ENCODE peak calls at places on chromosomes 16 and 17, in eight cellular contexts. W is adrenal gland, N is GM23338, Y is ovary, A is psoas muscle, S is heart right ventricle, K is uterus, H is left ventricle myocardium inferior. J is an unnamed sample. For H3K4me1, the result is how much of the 10 kb centered on the place peaks cover.

GRCh38 chr17:73650617-73651200 is 6.5 kb upstream of the SDK2 start:
- DNase-seq in W (no peak), N (no peak), Y (no peak), A (no peak), S (no peak), K (no peak), H (no peak), J (no peak)

GRCh38 chr16:10037771-10038170 is 144.5 kb downstream of the GRIN2A start:
- DNase-seq in W (no peak), N (no peak), Y (no peak), A (no peak), S (no peak), K (no peak), H (no peak), J (no peak)

GRCh38 chr16:4976611-4977145 is 18.5 kb downstream of the SEC14L5 start:
- DNase-seq in W (peak), N (no peak), Y (no peak), A (peak), S (no peak), K (no peak), H (no peak), J (no peak)

GRCh38 chr17:82893779-82894178 is 54.0 kb upstream of the ZNF750 start:
- DNase-seq in W (no peak), N (no peak), Y (no peak), A (no peak), S (no peak), K (no peak), H (no peak), J (no peak)

GRCh38 chr17:48478224-48479013 is 48.4 kb upstream of the SKAP1 start:
- DNase-seq in W (no peak), N (no peak), Y (no peak), A (no peak), S (no peak), K (no peak), H (no peak), J (no peak)

GRCh38 chr17:27466748-27467375 is 10.6 kb downstream of the KSR1 start:
- DNase-seq in W (no peak), N (no peak), Y (no peak), A (no peak), S (peak), K (no peak), H (no peak), J (no peak)

GRCh38 chr17:29138991-29139682 is 41.1 kb downstream of the MYO18A start:
- DNase-seq in W (peak), N (no peak), Y (peak), A (peak), S (peak), K (peak), H (peak), J (no peak)

GRCh38 chr16:85110105-85110504 is 2.2 kb downstream of the CIBAR2 start:
- DNase-seq in W (no peak), N (no peak), Y (no peak), A (no peak), S (no peak), K (no peak), H (no peak), J (no peak)

DNA sequence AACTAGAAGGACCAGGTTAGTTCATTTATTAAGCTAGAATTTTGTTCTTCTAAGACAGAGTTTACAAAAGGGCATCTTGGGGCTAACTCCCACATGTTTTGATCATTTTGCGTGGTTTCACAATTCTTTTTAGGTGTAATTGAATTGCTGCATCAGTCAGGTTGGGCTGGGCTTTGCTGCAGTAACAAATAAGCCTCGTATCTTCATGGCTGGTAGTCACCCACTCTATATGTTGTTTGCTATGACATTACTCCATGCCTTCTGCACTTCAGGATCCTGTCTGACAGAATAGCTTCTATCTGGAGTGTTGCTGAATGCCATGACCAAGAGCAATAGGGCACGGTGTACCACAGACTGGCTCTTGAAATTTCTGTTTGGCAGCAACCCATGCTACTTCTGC is 10.6 kb upstream of the IRX3 start:
- DNase-seq in W (no peak), N (no peak), Y (no peak), A (no peak), S (no peak), K (no peak), H (no peak), J (no peak)
- H3K4me1 ChIP-seq in W (under half), N (under half), Y (under half), A (under half), S (under half), K (under half), H (under half), J (under half)

GRCh38 chr16:88744839-88745521 is 38.7 kb downstream of the CTU2 start:
- DNase-seq in W (no peak), N (peak), Y (no peak), A (no peak), S (peak), K (no peak), H (peak), J (no peak)

GRCh38 chr16:88743693-88744519 is 37.6 kb downstream of the CTU2 start:
- DNase-seq in W (peak), N (peak), Y (peak), A (peak), S (peak), K (peak), H (peak), J (peak)

GRCh38 chr16:88746511-88746910 is 38.5 kb downstream of the PIEZO1 start:
- DNase-seq in W (no peak), N (no peak), Y (peak), A (peak), S (peak), K (peak), H (no peak), J (peak)

GRCh38 chr16:88742896-88743605 is 36.7 kb downstream of the CTU2 start:
- DNase-seq in W (no peak), N (no peak), Y (no peak), A (no peak), S (no peak), K (no peak), H (no peak), J (no peak)

GRCh38 chr16:88744520-88744835 is 38.2 kb downstream of the CTU2 start:
- DNase-seq in W (no peak), N (no peak), Y (no peak), A (no peak), S (no peak), K (no peak), H (no peak), J (no peak)
- H3K4me1 ChIP-seq in W (under half), N (under half), Y (under half), A (under half), S (under half), K (under half), H (under half), J (under half)

GRCh38 chr17:77473615-77474226 is 333.0 kb downstream of the SEC14L1 start:
- DNase-seq in W (no peak), N (no peak), Y (no peak), A (no peak), S (no peak), K (no peak), H (no peak), J (no peak)

GRCh38 chr17:77476006-77476405 is 335.2 kb downstream of the SEC14L1 start:
- DNase-seq in W (peak), N (no peak), Y (no peak), A (no peak), S (no peak), K (no peak), H (no peak), J (no peak)

GRCh38 chr17:77475012-77475976 is 334.5 kb downstream of the SEC14L1 start:
- DNase-seq in W (no peak), N (no peak), Y (no peak), A (no peak), S (no peak), K (peak), H (no peak), J (no peak)

GRCh38 chr17:77472837-77473214 is 332.1 kb downstream of the SEC14L1 start:
- DNase-seq in W (no peak), N (no peak), Y (no peak), A (no peak), S (peak), K (no peak), H (no peak), J (no peak)

GRCh38 chr17:77474292-77474988 is 333.7 kb downstream of the SEC14L1 start:
- DNase-seq in W (no peak), N (no peak), Y (no peak), A (no peak), S (no peak), K (no peak), H (no peak), J (no peak)
- H3K4me1 ChIP-seq in W (half or more), N (half or more), Y (half or more), A (half or more), S (half or more), K (under half), H (half or more), J (half or more)

GRCh38 chr16:6646891-6647290 is 685.8 kb upstream of the RBFOX1 start:
- DNase-seq in W (no peak), N (no peak), Y (no peak), A (no peak), S (no peak), K (no peak), H (no peak), J (no peak)
- H3K4me1 ChIP-seq in W (under half), N (under half), Y (under half), A (under half), S (under half), K (under half), H (under half), J (under half)

GRCh38 chr17:57490890-57491289 is 234.6 kb downstream of the MSI2 start:
- DNase-seq in W (no peak), N (peak), Y (no peak), A (no peak), S (no peak), K (no peak), H (no peak), J (no peak)

GRCh38 chr17:57490446-57490845 is 234.1 kb downstream of the MSI2 start:
- DNase-seq in W (no peak), N (no peak), Y (no peak), A (no peak), S (no peak), K (no peak), H (no peak), J (no peak)

GRCh38 chr17:57488856-57489255 is 232.5 kb downstream of the MSI2 start:
- DNase-seq in W (peak), N (no peak), Y (no peak), A (peak), S (no peak), K (no peak), H (peak), J (no peak)

GRCh38 chr17:57487552-57487951 is 231.2 kb downstream of the MSI2 start:
- DNase-seq in W (no peak), N (no peak), Y (no peak), A (no peak), S (no peak), K (no peak), H (no peak), J (no peak)

GRCh38 chr17:57489321-57489720 is 233.0 kb downstream of the MSI2 start:
- DNase-seq in W (peak), N (no peak), Y (no peak), A (peak), S (no peak), K (no peak), H (no peak), J (no peak)
- H3K4me1 ChIP-seq in W (half or more), N (under half), Y (under half), A (half or more), S (half or more), K (under half), H (half or more), J (under half)

DNA sequence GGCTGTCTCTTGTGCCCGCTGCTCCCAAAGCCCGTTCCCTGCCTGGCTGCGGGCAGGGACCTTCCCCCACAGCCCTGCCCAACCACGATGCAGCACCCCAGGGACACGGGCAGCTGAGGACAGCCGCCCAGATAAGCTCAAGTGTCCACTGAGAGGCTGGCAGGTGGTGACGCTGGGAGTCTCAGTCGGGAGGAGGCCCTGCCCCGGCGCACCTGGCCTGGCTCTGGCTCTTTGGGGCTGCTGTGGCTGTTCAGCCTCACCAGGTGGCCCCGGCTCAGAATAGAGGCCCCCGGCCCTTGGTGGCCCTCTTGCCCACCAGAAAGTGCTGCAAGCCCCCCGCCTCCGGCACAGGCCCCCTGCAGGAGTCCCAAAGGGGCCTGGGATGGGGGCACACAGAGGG is 5.5 kb downstream of the NTHL1 start:
- DNase-seq in W (no peak), N (no peak), Y (no peak), A (no peak), S (peak), K (no peak), H (peak), J (no peak)
- H3K4me1 ChIP-seq in W (under half), N (under half), Y (under half), A (under half), S (half or more), K (under half), H (half or more), J (half or more)

DNA sequence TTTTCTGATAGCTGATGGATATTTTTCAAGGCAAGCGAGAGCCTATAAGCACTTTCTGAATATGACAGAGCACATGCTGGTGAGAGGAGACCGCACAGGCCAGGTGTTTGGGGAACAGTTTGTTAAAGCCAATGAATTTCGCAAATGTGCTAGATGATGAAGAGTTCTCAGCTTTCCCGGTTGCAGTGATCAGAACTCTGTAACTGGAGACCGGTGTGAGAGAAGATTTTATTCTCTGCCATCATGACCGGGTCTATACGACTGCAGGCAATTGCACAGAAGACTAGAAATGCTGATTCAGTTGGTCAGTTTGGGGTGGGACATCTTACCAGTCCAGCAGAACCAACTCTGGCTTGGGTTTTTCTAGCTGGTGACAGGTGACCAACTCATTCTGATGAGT is 25.4 kb downstream of the SMTNL2 start:
- DNase-seq in W (no peak), N (no peak), Y (no peak), A (no peak), S (no peak), K (no peak), H (no peak), J (no peak)
- H3K4me1 ChIP-seq in W (under half), N (under half), Y (under half), A (half or more), S (under half), K (under half), H (under half), J (under half)

DNA sequence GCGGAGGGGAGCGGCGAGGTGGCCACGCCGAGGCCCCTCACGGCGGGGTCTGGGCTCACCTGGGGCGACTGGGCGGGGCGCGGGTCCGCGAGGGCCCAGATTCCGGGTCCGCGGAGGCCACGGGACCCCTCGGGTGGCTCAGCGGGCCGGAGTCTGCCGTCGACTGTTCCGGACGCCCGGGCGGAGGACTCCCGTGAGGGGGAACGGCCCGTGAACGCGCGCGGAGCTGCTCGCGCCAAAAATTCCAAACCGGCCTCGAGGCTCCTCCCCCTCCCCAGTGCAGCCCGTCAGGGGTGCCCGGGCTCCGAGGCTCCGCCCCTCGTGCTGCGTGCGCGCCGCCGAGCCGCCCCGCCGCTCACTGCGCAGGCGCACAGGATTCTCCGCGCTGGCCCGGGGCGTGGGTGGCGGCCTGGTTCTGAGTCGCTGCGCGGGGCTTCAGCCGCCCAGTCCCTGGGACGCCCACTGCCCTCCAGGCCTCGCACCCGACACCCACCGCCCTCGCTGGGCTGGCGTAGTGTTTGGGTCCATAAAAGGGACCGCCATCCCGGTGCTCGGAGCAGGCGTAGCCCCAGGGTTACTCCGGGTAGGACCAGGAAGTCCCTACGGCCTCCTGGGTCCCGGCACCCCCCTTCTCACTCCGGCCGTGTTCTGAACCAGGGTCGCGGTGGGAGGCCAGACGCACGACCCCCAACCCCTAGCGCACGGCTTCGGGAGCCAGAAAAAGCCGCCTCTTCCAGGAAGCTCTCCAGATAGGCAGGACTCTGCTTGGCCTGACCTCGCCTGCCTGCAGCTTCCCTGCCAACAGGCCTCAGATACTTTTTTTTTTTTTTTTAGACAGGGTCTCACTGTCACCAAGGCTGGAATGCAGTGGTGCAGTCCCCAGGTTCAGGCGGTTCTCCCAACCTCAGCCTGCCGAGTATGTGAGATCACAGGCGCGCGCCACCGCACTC is at the start of gene PKMYT1:
- DNase-seq in W (peak), N (peak), Y (peak), A (peak), S (peak), K (peak), H (peak), J (peak)
- H3K4me1 ChIP-seq in W (under half), N (under half), Y (under half), A (under half), S (under half), K (under half), H (under half), J (under half)

DNA sequence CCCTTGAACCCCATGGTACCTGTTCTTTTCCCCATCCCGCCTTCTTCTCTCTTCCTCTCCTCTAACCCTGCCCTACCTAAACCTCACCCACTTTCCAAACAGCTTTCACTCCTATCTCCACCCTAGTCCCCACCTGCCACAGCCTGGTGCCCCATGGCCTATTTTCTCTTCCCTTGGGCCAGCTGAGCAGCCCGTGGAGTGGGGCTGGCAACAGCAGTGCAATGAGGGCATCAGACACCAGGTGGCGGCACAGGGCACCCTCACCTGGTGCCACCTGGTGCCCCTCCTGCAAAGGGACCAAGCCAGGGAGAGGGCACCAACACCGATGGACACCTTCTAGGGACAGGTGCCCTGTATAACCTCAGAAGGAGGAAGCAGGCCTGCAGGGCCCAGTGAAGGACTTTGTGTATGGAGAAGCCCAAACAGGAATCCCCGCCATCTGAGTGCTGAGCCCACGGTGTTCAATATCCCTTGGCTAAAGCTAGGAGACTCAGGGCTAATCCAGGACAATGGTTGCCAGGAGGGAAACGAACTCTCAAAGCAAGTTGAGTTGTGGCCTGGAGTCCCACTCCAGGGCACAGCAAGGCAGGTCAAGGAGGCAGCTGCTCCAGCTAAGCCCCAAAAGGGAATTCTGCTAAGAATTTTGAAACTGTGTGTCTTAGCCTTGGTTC is 4.0 kb upstream of the ABCC3 start:
- DNase-seq in W (peak), N (peak), Y (no peak), A (no peak), S (peak), K (no peak), H (no peak), J (peak)
- H3K4me1 ChIP-seq in W (under half), N (under half), Y (under half), A (under half), S (under half), K (under half), H (under half), J (under half)